ENCODE peak calls at places on chromosomes 6 and 20, in eight cellular contexts. D is BE2C, U is breast epithelium, M is adrenal gland, V is cardiac muscle cell, J is fibroblast of lung, H is right lobe of liver, S is esophagus muscularis mucosa. W is an unnamed sample. For H3K4me1 and H3K27me3, the result is how much of the 10 kb centered on the place peaks cover.

GRCh38 chr6:119147101-119148053 is 68.9 kb upstream of the FAM184A start:
- DNase-seq in D (peak), U (no peak), M (peak), V (peak), J (peak), H (no peak), S (peak), W (peak)

GRCh38 chr6:106186714-106187113 is 100.6 kb downstream of the PRDM1 start:
- DNase-seq in D (no peak), U (no peak), M (no peak), V (no peak), J (no peak), H (no peak), S (no peak), W (no peak)

GRCh38 chr20:13865825-13866351 is 81.1 kb downstream of the NDUFAF5 start:
- DNase-seq in D (no peak), U (no peak), M (peak), V (no peak), J (peak), H (no peak), S (peak), W (peak)

GRCh38 chr20:8399963-8400362 is 267.9 kb downstream of the PLCB1 start:
- DNase-seq in D (no peak), U (no peak), M (no peak), V (no peak), J (no peak), H (no peak), S (no peak), W (no peak)

GRCh38 chr6:106574729-106575458 is 54.4 kb downstream of the RTN4IP1 start:
- DNase-seq in D (no peak), U (no peak), M (peak), V (peak), J (peak), H (no peak), S (peak), W (no peak)

GRCh38 chr6:88376759-88377387 is 210.7 kb upstream of the CNR1 start:
- DNase-seq in D (no peak), U (no peak), M (no peak), V (peak), J (peak), H (no peak), S (no peak), W (no peak)

GRCh38 chr20:50226093-50226974 is 35.7 kb downstream of the CEBPB start:
- DNase-seq in D (no peak), U (no peak), M (peak), V (peak), J (peak), H (no peak), S (no peak), W (peak)

GRCh38 chr6:44431118-44431725 is 43.7 kb downstream of the CDC5L start:
- DNase-seq in D (peak), U (no peak), M (peak), V (peak), J (peak), H (no peak), S (no peak), W (peak)

GRCh38 chr6:122381494-122382083 is 17.9 kb upstream of the HSF2 start:
- DNase-seq in D (peak), U (no peak), M (peak), V (peak), J (peak), H (peak), S (no peak), W (peak)

GRCh38 chr6:79601020-79601609 is 30.0 kb upstream of the SH3BGRL2 start:
- DNase-seq in D (no peak), U (no peak), M (no peak), V (peak), J (peak), H (no peak), S (no peak), W (no peak)

GRCh38 chr6:14877758-14878157 is 368.1 kb upstream of the JARID2 start:
- DNase-seq in D (no peak), U (no peak), M (no peak), V (no peak), J (no peak), H (no peak), S (no peak), W (no peak)

GRCh38 chr6:41159415-41160082 is 3.4 kb downstream of the TREM2 start:
- DNase-seq in D (no peak), U (no peak), M (no peak), V (peak), J (peak), H (no peak), S (peak), W (no peak)

GRCh38 chr6:136114661-136115060 is 135.4 kb downstream of the MTFR2 start:
- DNase-seq in D (no peak), U (no peak), M (no peak), V (no peak), J (no peak), H (no peak), S (no peak), W (no peak)

GRCh38 chr6:139882977-139883728 is 508.7 kb upstream of the CITED2 start:
- DNase-seq in D (no peak), U (no peak), M (no peak), V (peak), J (peak), H (no peak), S (no peak), W (no peak)

GRCh38 chr6:99810942-99811633 is 182.9 kb downstream of the MCHR2 start:
- DNase-seq in D (no peak), U (no peak), M (no peak), V (no peak), J (no peak), H (no peak), S (no peak), W (no peak)

GRCh38 chr6:135299256-135299655 is 118.1 kb downstream of the MYB start:
- DNase-seq in D (no peak), U (no peak), M (no peak), V (peak), J (no peak), H (no peak), S (no peak), W (no peak)

DNA sequence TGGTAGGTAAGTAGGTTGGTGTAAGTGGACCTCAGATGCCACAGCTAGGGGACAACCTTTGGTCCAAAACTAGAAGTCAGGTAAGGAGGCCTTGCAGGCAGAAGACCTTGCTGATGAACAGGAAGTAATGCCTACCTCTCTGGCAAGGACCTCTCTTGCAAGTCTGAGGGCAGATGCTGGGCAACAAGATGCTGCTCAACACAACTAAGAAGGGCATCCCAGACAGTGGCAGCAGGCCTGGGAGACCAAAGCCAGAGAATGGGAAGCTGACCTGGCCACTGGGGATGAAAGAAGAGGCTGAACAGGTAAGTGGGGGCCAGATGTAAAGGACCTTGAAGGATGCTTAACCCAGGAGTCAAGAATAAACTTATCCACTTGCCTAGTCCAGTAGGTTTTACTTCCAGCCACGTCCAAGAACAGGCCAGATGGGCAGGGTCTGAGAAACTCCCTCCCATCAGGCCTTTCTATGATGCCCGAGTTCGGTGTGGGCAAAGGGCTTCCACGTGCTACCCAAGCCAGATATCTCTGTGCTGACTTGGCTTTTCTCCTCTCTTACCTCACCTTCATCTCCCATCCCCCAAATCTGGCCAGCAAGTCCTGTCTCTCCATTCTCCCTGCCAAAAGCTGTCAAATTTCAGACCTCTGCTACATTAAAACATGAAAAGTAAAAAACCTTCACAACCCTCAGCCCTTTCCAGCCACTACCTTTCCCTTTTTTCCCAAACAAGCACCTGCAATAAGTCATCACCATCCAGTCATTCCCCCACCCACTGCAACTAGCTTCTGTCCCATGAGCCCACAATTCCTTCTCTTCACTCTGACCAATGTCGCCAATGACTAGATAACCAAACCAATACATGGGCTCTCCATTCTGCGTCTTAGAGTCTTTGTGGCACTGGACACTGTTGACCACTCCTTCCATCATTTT is 11.5 kb upstream of the PLCG1 start:
- DNase-seq in D (no peak), U (no peak), M (no peak), V (no peak), J (no peak), H (peak), S (no peak), W (no peak)
- H3K4me1 ChIP-seq in D (under half), U (under half), M (under half), V (under half), J (under half), H (under half), S (under half), W (under half)

GRCh38 chr6:6595946-6596345 is 7.4 kb downstream of the LY86 start:
- DNase-seq in D (no peak), U (no peak), M (no peak), V (no peak), J (no peak), H (no peak), S (no peak), W (no peak)
- H3K27me3 ChIP-seq in D (under half), U (under half), M (under half), V (under half), J (under half), H (under half), S (under half), W (under half)

DNA sequence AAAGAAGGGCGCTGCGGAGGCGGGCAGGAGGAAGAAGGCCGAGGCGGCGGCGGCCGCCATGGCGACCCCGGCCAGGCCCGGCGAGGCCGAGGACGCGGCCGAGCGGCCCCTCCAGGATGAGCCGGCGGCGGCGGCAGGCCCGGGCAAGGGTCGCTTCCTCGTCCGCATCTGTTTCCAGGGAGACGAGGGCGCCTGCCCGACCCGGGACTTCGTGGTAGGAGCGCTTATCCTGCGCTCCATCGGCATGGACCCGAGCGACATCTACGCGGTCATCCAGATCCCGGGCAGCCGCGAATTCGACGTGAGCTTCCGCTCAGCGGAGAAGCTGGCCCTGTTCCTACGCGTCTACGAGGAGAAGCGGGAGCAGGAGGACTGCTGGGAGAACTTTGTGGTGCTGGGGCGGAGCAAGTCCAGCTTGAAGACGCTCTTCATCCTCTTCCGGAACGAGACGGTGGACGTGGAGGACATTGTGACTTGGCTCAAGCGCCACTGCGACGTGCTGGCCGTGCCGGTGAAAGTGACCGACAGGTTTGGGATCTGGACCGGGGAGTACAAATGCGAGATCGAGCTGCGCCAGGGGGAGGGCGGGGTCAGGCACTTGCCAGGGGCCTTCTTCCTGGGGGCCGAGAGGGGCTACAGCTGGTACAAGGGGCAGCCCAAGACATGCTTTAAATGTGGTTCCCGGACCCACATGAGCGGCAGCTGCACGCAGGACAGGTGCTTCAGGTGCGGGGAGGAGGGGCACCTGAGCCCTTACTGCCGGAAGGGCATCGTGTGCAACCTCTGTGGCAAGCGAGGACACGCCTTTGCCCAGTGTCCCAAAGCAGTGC is 770 bp downstream of the ZCCHC3 start:
- DNase-seq in D (peak), U (peak), M (peak), V (peak), J (peak), H (peak), S (no peak), W (peak)
- TF ChIP-seq CTCF in D (no peak), U (no peak), M (no peak), V (no peak), J (no peak), H (no peak), S (no peak), W (no peak)

GRCh38 chr6:151060742-151061100 is 179.0 kb upstream of the AKAP12 start:
- DNase-seq in D (no peak), U (no peak), M (no peak), V (no peak), J (no peak), H (no peak), S (peak), W (no peak)

GRCh38 chr6:151063339-151063738 is 176.4 kb upstream of the AKAP12 start:
- DNase-seq in D (no peak), U (no peak), M (no peak), V (peak), J (peak), H (no peak), S (no peak), W (no peak)

GRCh38 chr6:151058021-151058733 is 181.6 kb upstream of the AKAP12 start:
- DNase-seq in D (no peak), U (no peak), M (no peak), V (no peak), J (no peak), H (no peak), S (peak), W (no peak)

GRCh38 chr6:151059612-151060095 is 180.1 kb upstream of the AKAP12 start:
- DNase-seq in D (no peak), U (no peak), M (no peak), V (peak), J (peak), H (no peak), S (no peak), W (no peak)

GRCh38 chr6:151060096-151060741 is 179.5 kb upstream of the AKAP12 start:
- DNase-seq in D (no peak), U (no peak), M (no peak), V (peak), J (peak), H (no peak), S (peak), W (peak)
- H3K4me1 ChIP-seq in D (under half), U (under half), M (under half), V (under half), J (under half), H (under half), S (under half), W (under half)

GRCh38 chr6:169167581-169168301 is 85.9 kb downstream of the THBS2 start:
- DNase-seq in D (peak), U (no peak), M (no peak), V (peak), J (peak), H (no peak), S (no peak), W (peak)
- H3K27me3 ChIP-seq in D (under half), U (under half), M (under half), V (under half), J (under half), H (under half), S (under half), W (under half)

W was measured in uterus.